ENCODE peak calls at places on chromosomes 12 and 14, in five cellular contexts. C is mammary epithelial cell, H is endodermal cell, M is endothelial cell of umbilical vein, Y is HCT116. L is an unnamed sample.

GRCh38 chr12:71639341-71639760 is 24.3 kb downstream of the ZFC3H1 start:
- DNase-seq in C (peak; percentile 4), M (no peak), Y (no peak), H (peak; percentile 77), L (no peak)

GRCh38 chr14:50045039-50045711 is 71.2 kb downstream of the VCPKMT start:
- DNase-seq in Y (no peak), H (no peak), M (peak; percentile 69), C (peak; percentile 62), L (peak; percentile 92)

GRCh38 chr12:19757317-19757877 is 318.1 kb downstream of the AEBP2 start:
- DNase-seq in Y (peak; percentile 19), M (peak; percentile 64), C (peak; percentile 19), H (no peak), L (no peak)

GRCh38 chr12:4809449-4810218 is 89.4 kb downstream of the GALNT8 start:
- DNase-seq in Y (no peak), M (no peak), C (no peak), H (peak; percentile 86), L (no peak)

GRCh38 chr12:119725523-119725922 is 57.6 kb downstream of the PRKAB1 start:
- DNase-seq in Y (no peak), C (no peak), M (no peak), H (no peak), L (no peak)

GRCh38 chr12:59651230-59651920 is 55.5 kb downstream of the SLC16A7 start:
- DNase-seq in H (no peak), C (peak; percentile 47), M (peak; percentile 51), Y (no peak), L (no peak)

GRCh38 chr12:43576162-43576561 is 24.2 kb upstream of the ADAMTS20 start:
- DNase-seq in Y (no peak), H (no peak), C (no peak), M (no peak), L (no peak)

GRCh38 chr14:77177623-77178185 is 3.9 kb upstream of the TMEM63C start:
- DNase-seq in H (no peak), Y (no peak), C (no peak), M (no peak), L (no peak)

GRCh38 chr14:99118046-99118721 is 153.8 kb downstream of the BCL11B start:
- DNase-seq in H (peak; percentile 63), M (no peak), Y (no peak), C (no peak), L (no peak)

GRCh38 chr12:123148223-123148622 is 2.7 kb downstream of the PITPNM2 start:
- DNase-seq in H (no peak), Y (no peak), M (no peak), C (no peak), L (no peak)

GRCh38 chr14:58777541-58777979 is 139.8 kb downstream of the DACT1 start:
- DNase-seq in C (no peak), Y (no peak), M (no peak), H (no peak), L (no peak)

GRCh38 chr14:58780595-58780994 is 142.8 kb downstream of the DACT1 start:
- DNase-seq in M (no peak), H (no peak), C (no peak), Y (no peak), L (no peak)

GRCh38 chr14:58774531-58774930 is 136.8 kb downstream of the DACT1 start:
- DNase-seq in Y (no peak), M (no peak), H (no peak), C (no peak), L (no peak)

GRCh38 chr14:58772814-58773620 is 135.3 kb downstream of the DACT1 start:
- DNase-seq in H (peak; percentile 68), Y (peak; percentile 12), C (no peak), M (no peak), L (no peak)

DNA sequence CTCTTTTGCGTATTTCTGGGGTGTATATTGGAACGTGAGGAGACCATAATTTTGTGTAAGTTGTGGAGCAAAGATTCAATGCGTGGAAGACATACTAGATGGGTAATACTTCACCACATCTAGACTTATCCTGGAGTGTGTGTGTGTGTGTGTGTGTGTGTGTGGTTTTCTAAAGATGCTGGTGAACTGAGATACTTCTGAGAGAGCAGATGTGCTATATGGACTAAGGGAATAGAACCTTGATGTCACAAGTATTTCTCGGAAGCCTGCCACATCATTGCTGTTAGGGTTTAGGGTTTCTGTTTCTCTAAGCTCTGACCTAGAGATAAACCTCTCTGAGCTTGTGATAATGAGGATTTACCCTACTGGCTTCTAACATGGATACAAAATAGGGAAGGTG is 138.8 kb downstream of the DACT1 start:
- DNase-seq in C (no peak), M (no peak), H (no peak), Y (no peak), L (no peak)
- H3K9ac ChIP-seq in C (no peak overlapping the region), M (no peak overlapping the region), H (no peak overlapping the region), Y (no peak overlapping the region), L (no peak overlapping the region)

GRCh38 chr14:24273422-24273998 is 2.1 kb upstream of the RABGGTA start:
- DNase-seq in C (peak; percentile 46), H (no peak), Y (no peak), M (no peak), L (no peak)
- TF ChIP-seq CTCF in C (peak; percentile 59), H (peak; percentile 45), Y (peak; percentile 50), M (no peak), L (no peak)

DNA sequence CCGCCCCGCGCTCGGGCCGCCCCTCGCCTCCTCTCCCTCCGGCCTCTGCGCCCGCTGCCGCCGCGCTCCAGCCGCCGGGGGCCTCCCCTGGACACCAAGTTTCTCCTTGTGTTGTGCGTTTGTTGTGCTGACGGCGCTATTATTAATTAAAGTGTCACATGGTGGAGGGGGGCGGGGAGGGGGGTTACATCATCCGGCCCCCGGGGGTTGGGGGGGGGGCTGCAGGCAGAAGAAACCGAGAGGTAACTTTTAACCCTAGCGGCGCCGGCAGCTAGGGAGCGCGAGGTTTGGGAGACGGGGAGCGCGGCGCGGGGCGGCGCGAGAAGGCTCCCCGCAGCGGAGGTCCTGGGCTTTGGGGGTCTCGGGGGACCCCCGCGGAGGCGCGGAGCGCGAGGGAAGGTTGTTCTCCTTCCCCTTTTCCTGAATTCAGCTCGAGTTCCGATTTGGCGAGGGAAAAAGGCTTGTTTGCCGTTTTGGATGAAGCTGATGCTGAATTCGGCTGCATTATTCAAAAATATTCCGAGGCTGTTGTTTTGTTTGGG is at the start of gene HRK:
- DNase-seq in Y (no peak), M (no peak), H (peak; percentile 86), C (no peak), L (no peak)
- H3K9ac ChIP-seq in Y (peak within 1 kb of the TSS; percentile 65), M (no peak within 1 kb of the TSS), H (peak within 1 kb of the TSS; percentile 49), C (no peak within 1 kb of the TSS), L (no peak within 1 kb of the TSS)

GRCh38 chr12:109058773-109059172 is 6.4 kb downstream of the USP30 start:
- DNase-seq in Y (no peak), M (no peak), H (no peak), C (no peak), L (no peak)
- TF ChIP-seq CTCF in Y (no peak), M (no peak), H (no peak), C (no peak), L (no peak)

L was measured in kidney.